ENCODE peak calls at places on chromosomes 4 and X, in six cellular contexts. H is right lobe of liver; K is IMR-90; Z is K562; X is stomach; S is CD8-positive, alpha-beta memory T cell. N is an unnamed sample. For H3K4me1, the result is how much of the 10 kb centered on the place peaks cover.

GRCh38 chrX:110276778-110277177 is 41.1 kb downstream of the AMMECR1 start:
- DNase-seq in H (no peak), K (no peak), Z (no peak), X (no peak), S (no peak), N (no peak)

GRCh38 chrX:46203115-46203514 is 342.1 kb downstream of the ZNF674 start:
- DNase-seq in H (no peak), K (no peak), Z (no peak), X (no peak), S (no peak), N (no peak)

GRCh38 chr4:48153791-48154550 is 19.9 kb upstream of the TXK start:
- DNase-seq in H (no peak), K (no peak), Z (no peak), X (no peak), S (no peak), N (no peak)

GRCh38 chrX:19705196-19705769 is 182.1 kb downstream of the SH3KBP1 start:
- DNase-seq in H (no peak), K (no peak), Z (no peak), X (no peak), S (no peak), N (no peak)

GRCh38 chr4:13656569-13656988 is 29.1 kb upstream of the BOD1L1 start:
- DNase-seq in H (peak), K (peak), Z (peak), X (peak), S (peak), N (peak)

GRCh38 chr4:186939766-186940165 is 216.1 kb upstream of the FAT1 start:
- DNase-seq in H (no peak), K (no peak), Z (no peak), X (no peak), S (no peak), N (no peak)

GRCh38 chr4:94126669-94127068 is 81.0 kb upstream of the SMARCAD1 start:
- DNase-seq in H (no peak), K (no peak), Z (no peak), X (no peak), S (no peak), N (peak)

GRCh38 chrX:51891821-51892551 is 1.4 kb upstream of the MAGED1 start:
- DNase-seq in H (no peak), K (peak), Z (no peak), X (no peak), S (no peak), N (no peak)

GRCh38 chr4:73770917-73771316 is 30.5 kb downstream of the CXCL8 start:
- DNase-seq in H (peak), K (no peak), Z (no peak), X (peak), S (no peak), N (no peak)

GRCh38 chr4:128342762-128343161 is 55.1 kb upstream of the PGRMC2 start:
- DNase-seq in H (no peak), K (no peak), Z (no peak), X (no peak), S (no peak), N (no peak)

GRCh38 chr4:34953145-34953799 is 1291.0 kb downstream of the ARAP2 start:
- DNase-seq in H (no peak), K (no peak), Z (no peak), X (no peak), S (no peak), N (peak)

GRCh38 chrX:13697440-13697839 is 8.5 kb downstream of the RAB9A start:
- DNase-seq in H (no peak), K (no peak), Z (no peak), X (no peak), S (no peak), N (no peak)

GRCh38 chrX:49844622-49845021 is 15.5 kb downstream of the PAGE4 start:
- DNase-seq in H (no peak), K (no peak), Z (no peak), X (no peak), S (no peak), N (no peak)

GRCh38 chr4:172865531-172866127 is 303.0 kb upstream of the GALNT7 start:
- DNase-seq in H (no peak), K (no peak), Z (no peak), X (no peak), S (no peak), N (no peak)

GRCh38 chr4:169079942-169080827 is 70.1 kb upstream of the CBR4 start:
- DNase-seq in H (no peak), K (peak), Z (peak), X (peak), S (no peak), N (no peak)

GRCh38 chr4:65661469-65661868 is 8.8 kb downstream of the EPHA5 start:
- DNase-seq in H (peak), K (no peak), Z (no peak), X (peak), S (no peak), N (no peak)

GRCh38 chr4:69092980-69093568 is 3.2 kb upstream of the UGT2B7 start:
- DNase-seq in H (no peak), K (no peak), Z (no peak), X (no peak), S (no peak), N (no peak)

GRCh38 chr4:107069049-107069448 is 32.9 kb upstream of the DKK2 start:
- DNase-seq in H (no peak), K (peak), Z (no peak), X (no peak), S (no peak), N (no peak)

GRCh38 chr4:98845960-98846359 is 83.0 kb downstream of the EIF4E start:
- DNase-seq in H (no peak), K (no peak), Z (no peak), X (no peak), S (no peak), N (no peak)

GRCh38 chr4:153542131-153542530 is 76.0 kb downstream of the TMEM131L start:
- DNase-seq in H (no peak), K (no peak), Z (no peak), X (no peak), S (no peak), N (no peak)

GRCh38 chr4:153537493-153537960 is 71.4 kb downstream of the TMEM131L start:
- DNase-seq in H (no peak), K (no peak), Z (no peak), X (no peak), S (no peak), N (no peak)

GRCh38 chr4:153541426-153542096 is 75.4 kb downstream of the TMEM131L start:
- DNase-seq in H (no peak), K (peak), Z (no peak), X (no peak), S (no peak), N (no peak)

GRCh38 chr4:153538408-153539057 is 72.4 kb downstream of the TMEM131L start:
- DNase-seq in H (no peak), K (peak), Z (no peak), X (no peak), S (no peak), N (no peak)

DNA sequence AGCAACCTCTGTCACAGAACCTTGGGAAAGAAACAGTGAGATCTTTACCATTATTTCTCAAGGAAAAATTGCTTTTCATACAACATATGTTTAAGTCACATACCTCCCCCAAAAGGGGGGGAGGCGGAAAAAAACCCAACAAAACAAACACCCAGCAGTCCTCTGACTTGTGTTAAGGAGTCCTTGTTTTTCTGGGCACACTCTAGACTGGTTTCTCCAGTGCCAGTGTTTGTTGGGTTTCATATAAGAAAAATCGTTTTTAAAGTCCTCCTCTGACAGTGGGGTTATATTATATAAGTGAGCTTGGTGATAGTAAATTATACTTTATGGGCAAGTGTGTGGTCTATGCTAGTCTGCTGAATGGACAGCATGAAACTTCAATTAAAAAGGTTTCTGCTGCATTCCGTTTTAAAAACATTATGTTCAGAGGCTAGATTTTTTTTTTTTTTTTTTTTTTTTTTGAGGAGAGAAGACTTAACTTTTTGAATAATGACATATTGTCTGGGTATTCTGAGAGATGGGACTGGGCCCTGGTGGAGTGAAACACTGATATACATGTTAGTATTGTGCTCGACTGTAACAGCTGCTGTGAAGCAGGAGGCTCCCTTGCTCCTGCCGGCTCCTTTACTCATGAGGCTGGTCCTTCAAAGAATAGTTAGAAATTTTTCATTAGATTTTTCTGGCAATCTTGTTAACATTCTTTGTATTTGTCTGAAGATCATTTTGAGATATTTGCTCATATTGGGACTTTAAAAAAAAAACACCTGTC is 73.1 kb downstream of the TMEM131L start:
- DNase-seq in H (no peak), K (no peak), Z (no peak), X (no peak), S (no peak), N (no peak)
- H3K4me3 ChIP-seq in H (no peak), K (no peak), Z (no peak), X (peak), S (no peak), N (no peak)

GRCh38 chr4:76198411-76199237 is 15.0 kb downstream of the SCARB2 start:
- DNase-seq in H (peak), K (peak), Z (peak), X (peak), S (no peak), N (peak)
- H3K4me1 ChIP-seq in H (half or more), K (under half), Z (under half), X (half or more), S (under half), N (under half)

GRCh38 chr4:183264614-183265013 is 55.5 kb downstream of the CLDN22 start:
- DNase-seq in H (no peak), K (peak), Z (no peak), X (no peak), S (no peak), N (no peak)
- H3K4me3 ChIP-seq in H (no peak), K (no peak), Z (no peak), X (no peak), S (no peak), N (no peak)

DNA sequence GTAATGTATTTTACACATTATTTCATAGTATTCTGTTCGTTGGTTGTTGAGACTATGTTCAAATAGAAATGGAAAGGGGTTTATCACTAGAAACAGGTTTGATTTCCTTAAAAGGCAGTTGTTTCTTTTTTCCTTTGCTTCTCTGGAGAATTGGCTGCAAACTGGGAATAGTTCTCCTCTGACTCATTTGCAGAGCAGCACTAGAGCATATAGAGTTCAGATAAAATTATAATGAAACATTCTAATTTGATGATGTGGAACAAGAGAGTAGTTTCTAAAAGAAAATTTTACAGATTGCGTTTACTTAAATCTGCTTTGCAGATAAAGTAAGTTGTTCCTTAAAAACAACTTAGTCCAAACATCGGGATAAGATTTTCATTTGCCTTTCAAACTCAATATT is 29.7 kb downstream of the SYNPO2 start:
- DNase-seq in H (no peak), K (peak), Z (no peak), X (no peak), S (no peak), N (no peak)
- H3K4me1 ChIP-seq in H (under half), K (under half), Z (under half), X (under half), S (under half), N (under half)

GRCh38 chr4:110636231-110636676 is 13.4 kb upstream of the PITX2 start:
- DNase-seq in H (no peak), K (no peak), Z (no peak), X (no peak), S (no peak), N (no peak)
- H3K4me3 ChIP-seq in H (no peak), K (peak), Z (no peak), X (peak), S (no peak), N (no peak)

GRCh38 chr4:8267077-8267476 is 2.5 kb upstream of the HTRA3 start:
- DNase-seq in H (peak), K (peak), Z (peak), X (peak), S (no peak), N (peak)

GRCh38 chr4:8270418-8270771 is 841 bp downstream of the HTRA3 start:
- DNase-seq in H (no peak), K (no peak), Z (no peak), X (no peak), S (no peak), N (no peak)

GRCh38 chr4:8268211-8268610 is 1.3 kb upstream of the HTRA3 start:
- DNase-seq in H (no peak), K (no peak), Z (no peak), X (no peak), S (no peak), N (no peak)

GRCh38 chr4:8269535-8270417 is at the start of gene HTRA3:
- DNase-seq in H (no peak), K (peak), Z (no peak), X (peak), S (no peak), N (peak)

DNA sequence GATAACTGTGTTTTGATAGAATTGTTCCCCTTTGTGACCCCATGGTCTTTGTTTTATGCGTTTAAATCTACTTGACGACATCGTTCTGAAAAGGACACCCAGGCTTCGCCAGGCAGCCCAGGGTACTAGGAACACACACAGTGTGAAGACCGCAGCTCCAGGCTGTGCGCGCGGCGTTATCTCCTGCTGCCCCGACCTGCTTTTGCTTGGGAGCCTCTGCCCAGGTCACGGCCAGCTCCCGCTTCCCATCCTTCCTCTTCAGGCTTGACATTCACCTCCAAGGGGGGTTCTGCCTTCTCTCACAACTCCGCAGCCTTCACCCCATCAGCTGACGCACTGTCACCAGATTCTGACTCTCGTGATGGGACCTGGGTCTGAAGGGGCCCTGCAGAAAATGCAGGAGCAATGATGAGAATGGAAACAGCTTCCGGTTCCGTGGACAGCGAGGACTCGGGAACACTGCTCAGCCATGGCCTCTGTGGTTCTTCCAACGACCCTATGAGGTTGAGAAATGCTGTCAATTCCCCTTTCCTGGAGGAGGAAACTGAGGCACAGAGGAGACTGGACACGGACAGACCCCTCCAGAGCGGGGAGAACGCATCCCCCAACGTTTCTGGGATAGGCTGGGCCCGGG is 536 bp upstream of the HTRA3 start:
- DNase-seq in H (no peak), K (no peak), Z (no peak), X (no peak), S (no peak), N (no peak)
- H3K4me1 ChIP-seq in H (under half), K (under half), Z (under half), X (half or more), S (under half), N (under half)

N was measured in HAP-1.